ENCODE peak calls at places on chromosomes 4 and X, in eight cellular contexts. W, R, L, F, V, Z, U and A are unnamed samples.

GRCh38 chr4:62133498-62133897 is 933.4 kb downstream of the ADGRL3 start:
- DNase-seq in L (no peak), V (no peak), Z (no peak), W (no peak), R (no peak), F (peak; percentile 36), U (no peak), A (no peak)

GRCh38 chr4:182925298-182925738 is 8.1 kb upstream of the DCTD start:
- DNase-seq in L (peak; percentile 40), W (peak; percentile 91), Z (peak; percentile 89), R (peak; percentile 66), F (peak; percentile 75), V (no peak), U (peak; percentile 64), A (no peak)

GRCh38 chrX:120269379-120270035 is 18.9 kb downstream of the ZBTB33 start:
- DNase-seq in L (peak; percentile 52), R (no peak), Z (no peak), V (no peak), U (peak; percentile 71), F (no peak), W (no peak), A (no peak)

GRCh38 chr4:92235741-92236140 is 68.0 kb upstream of the GRID2 start:
- DNase-seq in Z (no peak), U (no peak), F (no peak), L (no peak), R (no peak), W (no peak), V (peak; percentile 73), A (no peak)

GRCh38 chr4:85879518-85879917 is 404.6 kb downstream of the ARHGAP24 start:
- DNase-seq in U (no peak), R (no peak), V (no peak), Z (no peak), L (no peak), W (no peak), F (no peak), A (no peak)

GRCh38 chr4:18568600-18568999 is 547.0 kb upstream of the LCORL start:
- DNase-seq in F (peak; percentile 12), V (peak; percentile 8), U (no peak), L (no peak), R (no peak), Z (no peak), W (no peak), A (no peak)

GRCh38 chrX:130055103-130055502 is 55.2 kb downstream of the ELF4 start:
- DNase-seq in L (peak; percentile 74), F (no peak), R (no peak), Z (no peak), W (no peak), U (no peak), V (no peak), A (no peak)

GRCh38 chr4:54781771-54782170 is 124.0 kb downstream of the KIT start:
- DNase-seq in W (no peak), F (no peak), U (no peak), L (peak; percentile 30), V (no peak), Z (peak; percentile 63), R (peak; percentile 43), A (no peak)

GRCh38 chr4:184262901-184263300 is 45.2 kb upstream of the ENPP6 start:
- DNase-seq in V (no peak), U (peak; percentile 72), Z (no peak), F (no peak), R (no peak), W (no peak), L (peak; percentile 79), A (no peak)

GRCh38 chr4:118911162-118911791 is 22.6 kb downstream of the SYNPO2 start:
- DNase-seq in V (no peak), Z (no peak), W (no peak), U (no peak), R (no peak), L (peak; percentile 54), F (no peak), A (no peak)

DNA sequence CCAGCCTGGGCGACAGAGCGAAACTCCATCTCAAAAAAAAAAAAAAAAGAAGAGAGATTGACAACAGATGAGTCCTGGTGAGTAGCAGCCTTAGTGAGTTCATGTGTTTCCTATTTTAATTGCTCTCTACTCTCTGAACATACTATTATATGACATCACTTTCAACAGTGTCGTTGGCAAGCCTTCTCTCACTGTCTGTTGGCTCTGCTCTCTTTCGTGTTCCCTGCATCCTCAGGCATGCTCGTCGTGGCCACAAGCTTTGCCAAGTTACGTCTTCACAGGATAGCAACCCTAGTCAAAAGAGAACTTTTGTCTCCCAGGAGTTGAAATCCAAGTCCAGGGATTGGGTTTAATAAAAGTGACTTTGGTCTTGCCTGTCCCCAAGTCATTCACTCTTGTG is 117.1 kb upstream of the EGFL6 start:
- DNase-seq in V (no peak), R (peak; percentile 16), L (peak; percentile 56), U (no peak), F (no peak), Z (no peak), W (no peak), A (no peak)
- H3K27ac ChIP-seq in V (no peak overlapping the region), R (no peak overlapping the region), L (no peak overlapping the region), U (no peak overlapping the region), F (no peak overlapping the region), Z (no peak overlapping the region), W (no peak overlapping the region), A (no peak overlapping the region)

DNA sequence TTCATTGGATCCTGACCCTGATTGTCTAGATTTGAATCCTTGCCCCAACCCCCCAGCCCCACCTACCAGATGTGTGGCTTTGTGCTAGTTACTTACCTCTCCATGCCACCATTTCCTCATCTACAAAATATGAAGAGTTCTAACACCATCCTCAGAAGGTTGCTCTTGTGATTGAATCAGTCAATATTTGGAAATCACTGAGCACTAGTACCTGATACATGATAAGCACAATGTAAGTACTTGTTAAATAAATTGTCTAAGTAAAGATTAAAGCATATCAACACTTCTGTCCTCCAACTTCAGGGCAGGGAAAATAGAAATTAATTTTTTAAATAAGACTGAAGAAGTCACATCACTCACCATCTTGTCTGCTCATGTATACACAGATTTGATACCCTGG is 249.6 kb upstream of the KLF3 start:
- DNase-seq in R (no peak), U (no peak), W (no peak), L (no peak), F (no peak), Z (no peak), V (no peak), A (no peak)
- H3K27ac ChIP-seq in R (no peak overlapping the region), U (no peak overlapping the region), W (no peak overlapping the region), L (no peak overlapping the region), F (no peak overlapping the region), Z (no peak overlapping the region), V (no peak overlapping the region), A (no peak overlapping the region)

GRCh38 chr4:179989975-179990374 is 2253.2 kb upstream of the TENM3 start:
- DNase-seq in L (no peak), F (no peak), W (no peak), Z (no peak), V (no peak), R (no peak), U (no peak), A (no peak)
- H3K27ac ChIP-seq in L (no peak overlapping the region), F (no peak overlapping the region), W (no peak overlapping the region), Z (no peak overlapping the region), V (no peak overlapping the region), R (no peak overlapping the region), U (no peak overlapping the region), A (no peak overlapping the region)

GRCh38 chr4:153661915-153662314 is 22.2 kb upstream of the TLR2 start:
- DNase-seq in F (no peak), V (no peak), U (no peak), L (no peak), Z (no peak), R (no peak), W (no peak), A (no peak)
- H3K27ac ChIP-seq in F (no peak overlapping the region), V (no peak overlapping the region), U (no peak overlapping the region), L (no peak overlapping the region), Z (no peak overlapping the region), R (peak overlapping the region; percentile 46), W (no peak overlapping the region), A (no peak overlapping the region)